ENCODE peak calls at places on chromosomes 12 and 14, in nine cellular contexts. One of them, this sample, is unnamed.

GRCh38 chr14:92792885-92793284 is 1.2 kb upstream of the GOLGA5 start:
- DNase-seq in cardiac fibroblast: peak; percentile 28
- DNase-seq in psoas muscle: no peak
- DNase-seq in IMR-90: no peak
- DNase-seq in lower lobe of right lung: no peak
- DNase-seq in AG09309: no peak
- DNase-seq in aorta: no peak
- DNase-seq in A549: peak; percentile 30
- DNase-seq in mesendoderm: peak; percentile 59
- DNase-seq in this sample: no peak

GRCh38 chr14:24135584-24135833 is 485 bp upstream of the PSME1 start:
- DNase-seq in lower lobe of right lung: no peak
- DNase-seq in psoas muscle: no peak
- DNase-seq in mesendoderm: no peak
- DNase-seq in cardiac fibroblast: no peak
- DNase-seq in IMR-90: no peak
- DNase-seq in aorta: no peak
- DNase-seq in A549: no peak
- DNase-seq in AG09309: no peak
- DNase-seq in this sample: no peak

GRCh38 chr12:54272214-54272613 is 7.7 kb downstream of the CBX5 start:
- DNase-seq in A549: no peak
- DNase-seq in psoas muscle: no peak
- DNase-seq in aorta: no peak
- DNase-seq in cardiac fibroblast: no peak
- DNase-seq in IMR-90: no peak
- DNase-seq in lower lobe of right lung: no peak
- DNase-seq in mesendoderm: no peak
- DNase-seq in AG09309: no peak
- DNase-seq in this sample: no peak

GRCh38 chr12:12267801-12268200 is 957 bp upstream of the LRP6 start:
- DNase-seq in mesendoderm: peak; percentile 47
- DNase-seq in aorta: no peak
- DNase-seq in AG09309: no peak
- DNase-seq in lower lobe of right lung: no peak
- DNase-seq in cardiac fibroblast: no peak
- DNase-seq in A549: no peak
- DNase-seq in psoas muscle: no peak
- DNase-seq in IMR-90: no peak
- DNase-seq in this sample: no peak

GRCh38 chr12:16037533-16037932 is 126.4 kb downstream of the DERA start:
- DNase-seq in cardiac fibroblast: no peak
- DNase-seq in IMR-90: no peak
- DNase-seq in A549: no peak
- DNase-seq in mesendoderm: no peak
- DNase-seq in lower lobe of right lung: no peak
- DNase-seq in AG09309: no peak
- DNase-seq in psoas muscle: no peak
- DNase-seq in aorta: no peak
- DNase-seq in this sample: no peak

GRCh38 chr12:15435597-15435996 is 113.3 kb downstream of the PTPRO start:
- DNase-seq in psoas muscle: no peak
- DNase-seq in mesendoderm: peak; percentile 11
- DNase-seq in A549: no peak
- DNase-seq in lower lobe of right lung: no peak
- DNase-seq in IMR-90: peak; percentile 9
- DNase-seq in cardiac fibroblast: peak; percentile 44
- DNase-seq in AG09309: no peak
- DNase-seq in aorta: no peak
- DNase-seq in this sample: peak; percentile 12

GRCh38 chr12:11885261-11886038 is 185.3 kb upstream of the BCL2L14 start:
- DNase-seq in IMR-90: peak; percentile 76
- DNase-seq in cardiac fibroblast: peak; percentile 65
- DNase-seq in aorta: no peak
- DNase-seq in A549: peak; percentile 80
- DNase-seq in AG09309: no peak
- DNase-seq in psoas muscle: no peak
- DNase-seq in lower lobe of right lung: no peak
- DNase-seq in mesendoderm: peak; percentile 68
- DNase-seq in this sample: no peak

GRCh38 chr12:62784576-62784975 is 150.4 kb downstream of the PPM1H start:
- DNase-seq in aorta: no peak
- DNase-seq in AG09309: no peak
- DNase-seq in A549: no peak
- DNase-seq in IMR-90: no peak
- DNase-seq in psoas muscle: no peak
- DNase-seq in lower lobe of right lung: no peak
- DNase-seq in cardiac fibroblast: peak; percentile 49
- DNase-seq in mesendoderm: no peak
- DNase-seq in this sample: no peak

GRCh38 chr12:32483993-32484392 is 84.6 kb downstream of the FGD4 start:
- DNase-seq in cardiac fibroblast: no peak
- DNase-seq in A549: no peak
- DNase-seq in mesendoderm: no peak
- DNase-seq in psoas muscle: no peak
- DNase-seq in aorta: no peak
- DNase-seq in IMR-90: no peak
- DNase-seq in lower lobe of right lung: no peak
- DNase-seq in AG09309: no peak
- DNase-seq in this sample: no peak

GRCh38 chr12:67531519-67531918 is 117.0 kb upstream of the DYRK2 start:
- DNase-seq in lower lobe of right lung: no peak
- DNase-seq in IMR-90: no peak
- DNase-seq in A549: no peak
- DNase-seq in cardiac fibroblast: peak; percentile 8
- DNase-seq in aorta: no peak
- DNase-seq in psoas muscle: no peak
- DNase-seq in mesendoderm: no peak
- DNase-seq in AG09309: no peak
- DNase-seq in this sample: peak; percentile 84

GRCh38 chr12:12764824-12765223 is 20.6 kb upstream of the APOLD1 start:
- DNase-seq in mesendoderm: no peak
- DNase-seq in aorta: no peak
- DNase-seq in lower lobe of right lung: no peak
- DNase-seq in A549: no peak
- DNase-seq in AG09309: no peak
- DNase-seq in psoas muscle: no peak
- DNase-seq in cardiac fibroblast: no peak
- DNase-seq in IMR-90: no peak
- DNase-seq in this sample: no peak

GRCh38 chr14:61322011-61322798 is 826 bp downstream of the PRKCH start:
- DNase-seq in cardiac fibroblast: no peak
- DNase-seq in IMR-90: no peak
- DNase-seq in AG09309: no peak
- DNase-seq in lower lobe of right lung: peak; percentile 81
- DNase-seq in A549: no peak
- DNase-seq in psoas muscle: peak; percentile 45
- DNase-seq in aorta: no peak
- DNase-seq in mesendoderm: no peak
- DNase-seq in this sample: no peak

GRCh38 chr14:70664698-70665447 is 23.2 kb downstream of the TTC9 start:
- DNase-seq in aorta: no peak
- DNase-seq in psoas muscle: no peak
- DNase-seq in mesendoderm: no peak
- DNase-seq in lower lobe of right lung: no peak
- DNase-seq in A549: no peak
- DNase-seq in AG09309: no peak
- DNase-seq in cardiac fibroblast: no peak
- DNase-seq in IMR-90: no peak
- DNase-seq in this sample: no peak

GRCh38 chr12:57881035-57881973 is 34.8 kb upstream of the CTDSP2 start:
- DNase-seq in psoas muscle: no peak
- DNase-seq in A549: no peak
- DNase-seq in aorta: no peak
- DNase-seq in IMR-90: peak; percentile 71
- DNase-seq in cardiac fibroblast: peak; percentile 57
- DNase-seq in mesendoderm: no peak
- DNase-seq in lower lobe of right lung: no peak
- DNase-seq in AG09309: no peak
- DNase-seq in this sample: no peak

GRCh38 chr12:131101006-131101405 is 147.3 kb downstream of the ADGRD1 start:
- DNase-seq in IMR-90: no peak
- DNase-seq in lower lobe of right lung: peak; percentile 24
- DNase-seq in aorta: peak; percentile 19
- DNase-seq in psoas muscle: no peak
- DNase-seq in mesendoderm: no peak
- DNase-seq in cardiac fibroblast: no peak
- DNase-seq in A549: no peak
- DNase-seq in AG09309: no peak
- DNase-seq in this sample: no peak

GRCh38 chr12:2691340-2692111 is 103.2 kb upstream of the FKBP4 start:
- DNase-seq in A549: no peak
- DNase-seq in psoas muscle: no peak
- DNase-seq in IMR-90: no peak
- DNase-seq in cardiac fibroblast: no peak
- DNase-seq in lower lobe of right lung: no peak
- DNase-seq in aorta: no peak
- DNase-seq in mesendoderm: peak; percentile 51
- DNase-seq in AG09309: no peak
- DNase-seq in this sample: no peak

GRCh38 chr14:64026600-64026999 is 173.8 kb downstream of the SYNE2 start:
- DNase-seq in AG09309: no peak
- DNase-seq in IMR-90: no peak
- DNase-seq in aorta: no peak
- DNase-seq in psoas muscle: no peak
- DNase-seq in lower lobe of right lung: no peak
- DNase-seq in cardiac fibroblast: no peak
- DNase-seq in A549: no peak
- DNase-seq in mesendoderm: no peak
- DNase-seq in this sample: no peak

GRCh38 chr14:50070840-50071548 is 45.4 kb downstream of the VCPKMT start:
- DNase-seq in cardiac fibroblast: no peak
- DNase-seq in mesendoderm: no peak
- DNase-seq in aorta: no peak
- DNase-seq in AG09309: no peak
- DNase-seq in A549: no peak
- DNase-seq in psoas muscle: no peak
- DNase-seq in lower lobe of right lung: no peak
- DNase-seq in IMR-90: no peak
- DNase-seq in this sample: no peak

GRCh38 chr14:24195186-24196070 is at the start of gene TM9SF1:
- DNase-seq in AG09309: peak; percentile 63
- DNase-seq in IMR-90: peak; percentile 87
- DNase-seq in cardiac fibroblast: peak; percentile 89
- DNase-seq in lower lobe of right lung: peak; percentile 94
- DNase-seq in mesendoderm: peak; percentile 94
- DNase-seq in psoas muscle: peak; percentile 91
- DNase-seq in A549: peak; percentile 90
- DNase-seq in aorta: peak; percentile 97
- DNase-seq in this sample: peak; percentile 64

GRCh38 chr14:54579606-54580005 is 12.7 kb downstream of the SAMD4A start:
- DNase-seq in A549: peak; percentile 68
- DNase-seq in AG09309: no peak
- DNase-seq in cardiac fibroblast: peak; percentile 74
- DNase-seq in psoas muscle: no peak
- DNase-seq in mesendoderm: no peak
- DNase-seq in IMR-90: peak; percentile 73
- DNase-seq in lower lobe of right lung: no peak
- DNase-seq in aorta: no peak
- DNase-seq in this sample: no peak

GRCh38 chr14:53601409-53601808 is 355.2 kb downstream of the BMP4 start:
- DNase-seq in lower lobe of right lung: no peak
- DNase-seq in A549: no peak
- DNase-seq in mesendoderm: peak; percentile 51
- DNase-seq in AG09309: no peak
- DNase-seq in IMR-90: no peak
- DNase-seq in psoas muscle: no peak
- DNase-seq in aorta: no peak
- DNase-seq in cardiac fibroblast: no peak
- DNase-seq in this sample: no peak

GRCh38 chr14:105168979-105169507 is 467 bp upstream of the JAG2 start:
- DNase-seq in cardiac fibroblast: no peak
- DNase-seq in lower lobe of right lung: no peak
- DNase-seq in mesendoderm: peak; percentile 53
- DNase-seq in AG09309: no peak
- DNase-seq in A549: peak; percentile 68
- DNase-seq in aorta: no peak
- DNase-seq in psoas muscle: no peak
- DNase-seq in IMR-90: no peak
- DNase-seq in this sample: no peak
- H3K4me3 ChIP-seq in cardiac fibroblast: no peak overlapping the region
- H3K4me3 ChIP-seq in lower lobe of right lung: peak overlapping the region; percentile 49
- H3K4me3 ChIP-seq in mesendoderm: no peak overlapping the region
- H3K4me3 ChIP-seq in AG09309: no peak overlapping the region
- H3K4me3 ChIP-seq in A549: peak overlapping the region; percentile 59
- H3K4me3 ChIP-seq in aorta: no peak overlapping the region
- H3K4me3 ChIP-seq in psoas muscle: peak overlapping the region; percentile 56
- H3K4me3 ChIP-seq in IMR-90: no peak overlapping the region
- H3K4me3 ChIP-seq in this sample: no peak overlapping the region

GRCh38 chr14:77023001-77023996 is 5.2 kb downstream of the IRF2BPL start:
- DNase-seq in cardiac fibroblast: peak; percentile 16
- DNase-seq in AG09309: no peak
- DNase-seq in mesendoderm: peak; percentile 79
- DNase-seq in aorta: peak; percentile 68
- DNase-seq in psoas muscle: no peak
- DNase-seq in IMR-90: peak; percentile 38
- DNase-seq in A549: peak; percentile 75
- DNase-seq in lower lobe of right lung: peak; percentile 48
- DNase-seq in this sample: no peak
- H3K4me3 ChIP-seq in cardiac fibroblast: no peak overlapping the region
- H3K4me3 ChIP-seq in AG09309: peak overlapping the region; percentile 5
- H3K4me3 ChIP-seq in mesendoderm: no peak overlapping the region
- H3K4me3 ChIP-seq in aorta: no peak overlapping the region
- H3K4me3 ChIP-seq in psoas muscle: peak overlapping the region; percentile 91
- H3K4me3 ChIP-seq in IMR-90: peak overlapping the region; percentile 11
- H3K4me3 ChIP-seq in A549: peak overlapping the region; percentile 78
- H3K4me3 ChIP-seq in lower lobe of right lung: peak overlapping the region; percentile 81
- H3K4me3 ChIP-seq in this sample: peak overlapping the region; percentile 71

GRCh38 chr12:128797119-128798118 is 26.3 kb downstream of the SLC15A4 start:
- DNase-seq in A549: no peak
- DNase-seq in IMR-90: peak; percentile 63
- DNase-seq in lower lobe of right lung: peak; percentile 10
- DNase-seq in psoas muscle: no peak
- DNase-seq in mesendoderm: peak; percentile 74
- DNase-seq in cardiac fibroblast: peak; percentile 75
- DNase-seq in AG09309: no peak
- DNase-seq in aorta: no peak
- DNase-seq in this sample: peak; percentile 33
- H3K4me3 ChIP-seq in A549: no peak overlapping the region
- H3K4me3 ChIP-seq in IMR-90: no peak overlapping the region
- H3K4me3 ChIP-seq in lower lobe of right lung: no peak overlapping the region
- H3K4me3 ChIP-seq in psoas muscle: no peak overlapping the region
- H3K4me3 ChIP-seq in mesendoderm: no peak overlapping the region
- H3K4me3 ChIP-seq in cardiac fibroblast: no peak overlapping the region
- H3K4me3 ChIP-seq in AG09309: no peak overlapping the region
- H3K4me3 ChIP-seq in aorta: no peak overlapping the region
- H3K4me3 ChIP-seq in this sample: no peak overlapping the region

DNA sequence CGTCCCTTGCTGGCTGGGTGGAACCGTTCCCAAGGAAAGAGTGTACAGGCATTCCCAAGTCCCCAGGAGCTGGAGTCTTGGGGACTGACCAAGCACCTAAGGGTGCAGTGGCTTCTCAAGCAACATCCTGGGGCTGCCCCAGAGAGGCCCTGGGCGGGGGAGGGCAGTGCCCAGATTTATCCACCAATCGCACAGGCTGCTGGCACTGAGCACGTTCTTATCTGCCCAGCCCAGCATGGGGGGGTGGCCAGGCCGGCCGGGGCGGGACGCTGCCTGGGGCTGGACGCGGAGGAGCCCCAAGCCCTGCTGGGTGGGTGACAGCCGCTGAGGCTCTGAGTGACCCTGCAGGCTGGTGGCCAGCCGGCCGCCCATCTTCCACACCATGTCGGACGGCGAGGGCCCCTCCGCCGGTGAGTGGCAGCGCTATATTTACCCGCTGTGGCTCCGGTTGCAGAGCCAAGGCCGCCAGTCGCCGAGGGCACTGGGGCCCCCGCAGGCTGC is 53.4 kb downstream of the CYP46A1 start:
- DNase-seq in IMR-90: no peak
- DNase-seq in mesendoderm: no peak
- DNase-seq in aorta: peak; percentile 91
- DNase-seq in psoas muscle: peak; percentile 59
- DNase-seq in AG09309: no peak
- DNase-seq in A549: peak; percentile 64
- DNase-seq in lower lobe of right lung: peak; percentile 81
- DNase-seq in cardiac fibroblast: no peak
- DNase-seq in this sample: no peak
- H3K4me3 ChIP-seq in IMR-90: peak overlapping the region; percentile 43
- H3K4me3 ChIP-seq in mesendoderm: no peak overlapping the region
- H3K4me3 ChIP-seq in aorta: peak overlapping the region; percentile 54
- H3K4me3 ChIP-seq in psoas muscle: peak overlapping the region; percentile 71
- H3K4me3 ChIP-seq in AG09309: no peak overlapping the region
- H3K4me3 ChIP-seq in A549: peak overlapping the region; percentile 45
- H3K4me3 ChIP-seq in lower lobe of right lung: peak overlapping the region; percentile 75
- H3K4me3 ChIP-seq in cardiac fibroblast: peak overlapping the region; percentile 40
- H3K4me3 ChIP-seq in this sample: peak overlapping the region; percentile 53